ENCODE peak calls at places on chromosomes 11 and 22, in six cellular contexts. F, D, B, X, K and Y are unnamed samples.

GRCh38 chr22:37893583-37893983 is 12.5 kb upstream of the MICALL1 start:
- DNase-seq in F (no peak), D (no peak), B (no peak), X (no peak), K (no peak), Y (no peak)

GRCh38 chr11:31817054-31817620 is 6.0 kb upstream of the PAX6 start:
- DNase-seq in F (no peak), D (no peak), B (no peak), X (no peak), K (no peak), Y (no peak)

GRCh38 chr11:58774164-58774593 is 42.4 kb upstream of the GLYAT start:
- DNase-seq in F (no peak), D (no peak), B (no peak), X (no peak), K (no peak), Y (no peak)

GRCh38 chr11:134356656-134357544 is 25.1 kb downstream of the GLB1L2 start:
- DNase-seq in F (no peak), D (no peak), B (no peak), X (no peak), K (no peak), Y (no peak)

GRCh38 chr22:40509401-40510134 is 127.0 kb downstream of the MRTFA start:
- DNase-seq in F (peak; percentile 60), D (no peak), B (no peak), X (no peak), K (peak; percentile 46), Y (no peak)

GRCh38 chr11:126682590-126682989 is 318.0 kb downstream of the KIRREL3 start:
- DNase-seq in F (no peak), D (no peak), B (no peak), X (no peak), K (no peak), Y (no peak)

GRCh38 chr11:19080579-19080993 is 20.1 kb upstream of the MRGPRX2 start:
- DNase-seq in F (no peak), D (no peak), B (no peak), X (no peak), K (no peak), Y (no peak)

GRCh38 chr11:10503777-10504176 is 37.2 kb downstream of the RNF141 start:
- DNase-seq in F (peak; percentile 32), D (no peak), B (no peak), X (no peak), K (no peak), Y (no peak)

GRCh38 chr22:34976886-34977285 is 89.1 kb upstream of the ISX start:
- DNase-seq in F (no peak), D (no peak), B (no peak), X (no peak), K (no peak), Y (no peak)

GRCh38 chr11:106691807-106692365 is 326.4 kb downstream of the GUCY1A2 start:
- DNase-seq in F (no peak), D (no peak), B (no peak), X (no peak), K (no peak), Y (no peak)

GRCh38 chr11:3834349-3835099 is 6.2 kb downstream of the RHOG start:
- DNase-seq in F (no peak), D (no peak), B (peak; percentile 21), X (no peak), K (no peak), Y (no peak)

GRCh38 chr11:27757953-27758352 is 57.7 kb upstream of the BDNF start:
- DNase-seq in F (no peak), D (no peak), B (no peak), X (no peak), K (peak; percentile 71), Y (no peak)

GRCh38 chr22:35489225-35489624 is 51.4 kb upstream of the RASD2 start:
- DNase-seq in F (no peak), D (no peak), B (no peak), X (no peak), K (no peak), Y (no peak)

GRCh38 chr11:128620306-128621175 is 33.2 kb upstream of the ETS1 start:
- DNase-seq in F (no peak), D (no peak), B (no peak), X (no peak), K (no peak), Y (no peak)

GRCh38 chr11:118606157-118606843 is 1.1 kb upstream of the PHLDB1 start:
- DNase-seq in F (no peak), D (no peak), B (no peak), X (no peak), K (peak; percentile 74), Y (no peak)

GRCh38 chr11:42631223-42631843 is 680.5 kb upstream of the API5 start:
- DNase-seq in F (no peak), D (no peak), B (no peak), X (no peak), K (peak; percentile 6), Y (no peak)

GRCh38 chr22:46761539-46762237 is 762 bp upstream of the TBC1D22A start:
- DNase-seq in F (no peak), D (no peak), B (no peak), X (no peak), K (no peak), Y (no peak)

GRCh38 chr22:23066200-23067022 is 3.9 kb upstream of the GNAZ start:
- DNase-seq in F (peak; percentile 32), D (no peak), B (no peak), X (no peak), K (no peak), Y (no peak)

GRCh38 chr11:96014234-96014633 is 90.3 kb upstream of the MTMR2 start:
- DNase-seq in F (no peak), D (no peak), B (no peak), X (no peak), K (peak; percentile 88), Y (no peak)

GRCh38 chr11:24709928-24710565 is 213.2 kb downstream of the LUZP2 start:
- DNase-seq in F (no peak), D (no peak), B (no peak), X (no peak), K (no peak), Y (no peak)

GRCh38 chr22:20002098-20002497 is 14.5 kb downstream of the ARVCF start:
- DNase-seq in F (no peak), D (no peak), B (no peak), X (no peak), K (no peak), Y (no peak)

GRCh38 chr11:84719935-84720577 is 907.1 kb downstream of the DLG2 start:
- DNase-seq in F (peak; percentile 44), D (no peak), B (no peak), X (no peak), K (no peak), Y (no peak)

GRCh38 chr11:131064373-131064991 is 148.2 kb upstream of the SNX19 start:
- DNase-seq in F (peak; percentile 50), D (no peak), B (peak; percentile 15), X (peak; percentile 45), K (peak; percentile 17), Y (peak; percentile 3)

GRCh38 chr11:58675344-58676155 is 53.1 kb downstream of the CNTF start:
- DNase-seq in F (peak; percentile 79), D (peak; percentile 42), B (peak; percentile 11), X (no peak), K (peak; percentile 32), Y (no peak)

GRCh38 chr22:49045276-49045675 is 782.4 kb downstream of the BRD1 start:
- DNase-seq in F (no peak), D (no peak), B (no peak), X (no peak), K (no peak), Y (no peak)